ENCODE peak calls at places on chromosome 5, in six cellular contexts. G is PC-9, A is fibroblast of mammary gland, R is brain microvascular endothelial cell, S is fibroblast of lung, C is upper lobe of left lung. K is an unnamed sample.

GRCh38 chr5:153516503-153516902 is 26.0 kb downstream of the GRIA1 start:
- DNase-seq in G (no peak), A (no peak), R (no peak), S (no peak), C (no peak), K (no peak)

GRCh38 chr5:138981606-138982005 is 106.5 kb upstream of the LRRTM2 start:
- DNase-seq in G (no peak), A (peak), R (no peak), S (no peak), C (no peak), K (no peak)

GRCh38 chr5:158751961-158752655 is 347.6 kb downstream of the EBF1 start:
- DNase-seq in G (no peak), A (no peak), R (no peak), S (no peak), C (no peak), K (no peak)

GRCh38 chr5:173643964-173644363 is 27.5 kb upstream of the BOD1 start:
- DNase-seq in G (no peak), A (no peak), R (no peak), S (no peak), C (peak), K (no peak)

GRCh38 chr5:68821056-68821455 is 272.8 kb upstream of the SLC30A5 start:
- DNase-seq in G (no peak), A (no peak), R (no peak), S (no peak), C (no peak), K (no peak)

GRCh38 chr5:39648539-39649200 is 223.9 kb upstream of the DAB2 start:
- DNase-seq in G (peak), A (peak), R (peak), S (no peak), C (no peak), K (no peak)

GRCh38 chr5:150184006-150184405 is 5.9 kb upstream of the SLC6A7 start:
- DNase-seq in G (no peak), A (no peak), R (no peak), S (no peak), C (no peak), K (no peak)

GRCh38 chr5:10277773-10278630 is 27.9 kb downstream of the CCT5 start:
- DNase-seq in G (no peak), A (no peak), R (no peak), S (no peak), C (no peak), K (no peak)

GRCh38 chr5:23506329-23507236 is 826 bp upstream of the PRDM9 start:
- DNase-seq in G (no peak), A (peak), R (no peak), S (peak), C (no peak), K (no peak)

GRCh38 chr5:111948517-111948916 is 191.5 kb upstream of the NREP start:
- DNase-seq in G (no peak), A (peak), R (peak), S (peak), C (no peak), K (no peak)

GRCh38 chr5:56185777-56186311 is 47.3 kb downstream of the ANKRD55 start:
- DNase-seq in G (peak), A (no peak), R (no peak), S (no peak), C (no peak), K (no peak)

GRCh38 chr5:759111-759741 is 25.3 kb downstream of the ZDHHC11B start:
- DNase-seq in G (peak), A (peak), R (no peak), S (peak), C (peak), K (no peak)

GRCh38 chr5:93249651-93250289 is 331.2 kb downstream of the NR2F1-AS1 start:
- DNase-seq in G (peak), A (peak), R (peak), S (peak), C (no peak), K (no peak)

GRCh38 chr5:28403846-28404245 is 1365.5 kb upstream of the CDH9 start:
- DNase-seq in G (peak), A (no peak), R (peak), S (no peak), C (no peak), K (no peak)

GRCh38 chr5:10288600-10289213 is 19.0 kb downstream of the CMBL start:
- DNase-seq in G (peak), A (no peak), R (no peak), S (no peak), C (peak), K (no peak)

GRCh38 chr5:62489471-62489870 is 76.9 kb downstream of the IPO11 start:
- DNase-seq in G (no peak), A (peak), R (no peak), S (peak), C (no peak), K (no peak)

GRCh38 chr5:78972654-78973428 is 12.3 kb downstream of the ARSB start:
- DNase-seq in G (no peak), A (peak), R (peak), S (peak), C (no peak), K (no peak)

GRCh38 chr5:103561670-103562069 is 919 bp downstream of the NUDT12 start:
- DNase-seq in G (peak), A (peak), R (no peak), S (peak), C (no peak), K (no peak)
- TF ChIP-seq CTCF in G (no peak), A (no peak), R (no peak), S (no peak), C (no peak), K (no peak)

GRCh38 chr5:124649548-124650501 is 96.6 kb downstream of the ZNF608 start:
- DNase-seq in G (peak), A (peak), R (peak), S (peak), C (peak), K (peak)
- TF ChIP-seq CTCF in G (no peak), A (no peak), R (no peak), S (no peak), C (peak), K (no peak)

DNA sequence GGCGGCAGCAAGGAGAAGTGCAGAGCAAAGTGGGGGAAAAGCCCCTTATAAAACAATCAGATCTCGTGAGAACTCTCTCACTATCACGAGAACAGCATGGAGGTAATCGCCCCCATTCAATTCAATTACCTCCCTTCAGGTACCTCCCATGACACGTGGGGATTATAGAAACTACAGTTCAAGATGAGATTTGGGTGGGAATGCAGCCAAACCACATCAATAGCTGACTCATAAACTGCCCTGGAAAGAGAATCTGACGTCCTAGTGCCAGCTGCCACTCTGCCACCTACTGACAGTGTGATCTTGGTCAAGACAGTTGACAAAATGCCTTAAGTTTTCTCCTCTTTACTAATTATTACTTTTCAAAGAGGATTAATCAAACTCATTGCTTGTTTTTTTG is 128.3 kb downstream of the GPBP1 start:
- DNase-seq in G (peak), A (peak), R (peak), S (peak), C (no peak), K (no peak)
- TF ChIP-seq CTCF in G (no peak), A (peak), R (peak), S (no peak), C (no peak), K (no peak)

GRCh38 chr5:122102825-122103224 is 24.8 kb upstream of the LOX start:
- DNase-seq in G (no peak), A (peak), R (peak), S (peak), C (no peak), K (no peak)
- TF ChIP-seq CTCF in G (no peak), A (no peak), R (no peak), S (no peak), C (no peak), K (no peak)

GRCh38 chr5:177524941-177525655 is 8.3 kb upstream of the DDX41 start:
- DNase-seq in G (no peak), A (no peak), R (no peak), S (no peak), C (no peak), K (no peak)
- TF ChIP-seq CTCF in G (no peak), A (no peak), R (no peak), S (no peak), C (no peak), K (no peak)

GRCh38 chr5:44199408-44199807 is 189.8 kb downstream of the FGF10 start:
- DNase-seq in G (no peak), A (no peak), R (no peak), S (no peak), C (no peak), K (no peak)
- TF ChIP-seq CTCF in G (no peak), A (no peak), R (no peak), S (no peak), C (no peak), K (no peak)

DNA sequence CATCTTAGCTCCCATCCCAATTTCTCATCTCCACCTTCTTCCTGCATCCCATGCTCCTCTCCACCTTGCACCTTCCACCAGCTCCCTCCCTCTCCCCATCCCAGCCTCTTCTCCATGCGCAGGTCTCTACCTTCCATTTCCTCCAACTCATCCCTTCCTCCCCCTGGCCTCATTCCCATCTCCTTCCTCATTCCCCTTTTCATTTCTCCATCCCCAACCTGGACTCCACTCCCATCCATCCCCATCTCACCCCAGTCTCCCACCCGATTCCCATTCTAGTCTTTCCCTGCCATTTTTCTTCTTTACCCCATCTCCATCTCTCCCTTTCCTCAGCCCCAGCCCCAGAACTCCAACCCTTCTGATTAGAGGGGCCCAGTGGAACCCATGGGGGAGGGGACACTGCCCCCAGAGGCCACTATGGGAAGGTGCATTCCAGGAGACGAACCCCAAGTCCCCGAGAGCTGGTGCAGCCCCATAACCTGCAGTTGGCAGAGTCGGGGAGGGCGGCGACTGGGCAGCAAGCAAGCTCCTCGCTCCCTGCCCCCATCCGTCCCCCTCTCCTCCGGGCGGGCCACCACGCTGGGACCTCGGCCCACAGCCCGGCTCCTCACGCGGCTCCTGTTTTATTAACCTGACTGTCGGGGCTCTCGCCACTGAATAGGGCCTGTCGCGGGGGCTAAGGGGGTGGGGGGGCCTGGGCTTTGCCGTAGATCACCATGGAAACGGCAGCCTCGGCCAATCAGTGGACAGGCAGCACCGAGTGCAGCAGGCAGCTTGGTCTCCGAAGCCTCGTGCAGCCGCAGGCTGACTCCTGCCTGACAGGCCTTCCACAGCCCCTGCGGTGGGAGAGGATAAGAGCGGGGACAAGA is 66.7 kb downstream of the PCDH1 start:
- DNase-seq in G (no peak), A (no peak), R (no peak), S (no peak), C (no peak), K (peak)
- TF ChIP-seq CTCF in G (peak), A (peak), R (peak), S (peak), C (peak), K (peak)